ENCODE peak calls at places on chromosomes 13 and 19, in nine cellular contexts. One of them, this sample, is unnamed.

GRCh38 chr19:3981373-3981735 is 3.9 kb downstream of the EEF2 start:
- DNase-seq in PC-3: no peak
- DNase-seq in BE2C: no peak
- DNase-seq in heart left ventricle: no peak
- DNase-seq in left ventricle myocardium inferior: no peak
- DNase-seq in IMR-90: no peak
- DNase-seq in CD8-positive, alpha-beta T cell: no peak
- DNase-seq in upper lobe of right lung: no peak
- DNase-seq in suprapubic skin: no peak
- DNase-seq in this sample: no peak

GRCh38 chr13:20028953-20029352 is 70.4 kb downstream of the ZMYM2 start:
- DNase-seq in IMR-90: no peak
- DNase-seq in BE2C: no peak
- DNase-seq in left ventricle myocardium inferior: no peak
- DNase-seq in CD8-positive, alpha-beta T cell: no peak
- DNase-seq in PC-3: no peak
- DNase-seq in heart left ventricle: no peak
- DNase-seq in upper lobe of right lung: no peak
- DNase-seq in suprapubic skin: no peak
- DNase-seq in this sample: no peak

GRCh38 chr19:27744926-27745844 is 1467.8 kb downstream of the UQCRFS1 start:
- DNase-seq in heart left ventricle: peak; percentile 30
- DNase-seq in BE2C: no peak
- DNase-seq in left ventricle myocardium inferior: no peak
- DNase-seq in CD8-positive, alpha-beta T cell: no peak
- DNase-seq in IMR-90: no peak
- DNase-seq in PC-3: no peak
- DNase-seq in suprapubic skin: peak; percentile 37
- DNase-seq in upper lobe of right lung: no peak
- DNase-seq in this sample: no peak

GRCh38 chr13:78428646-78429045 is 174.7 kb downstream of the POU4F1 start:
- DNase-seq in BE2C: no peak
- DNase-seq in suprapubic skin: no peak
- DNase-seq in heart left ventricle: no peak
- DNase-seq in upper lobe of right lung: no peak
- DNase-seq in PC-3: no peak
- DNase-seq in CD8-positive, alpha-beta T cell: no peak
- DNase-seq in IMR-90: no peak
- DNase-seq in left ventricle myocardium inferior: no peak
- DNase-seq in this sample: no peak

GRCh38 chr19:21022996-21023395 is 2.5 kb downstream of the ZNF430 start:
- DNase-seq in CD8-positive, alpha-beta T cell: no peak
- DNase-seq in upper lobe of right lung: no peak
- DNase-seq in PC-3: peak; percentile 66
- DNase-seq in BE2C: no peak
- DNase-seq in heart left ventricle: no peak
- DNase-seq in suprapubic skin: no peak
- DNase-seq in left ventricle myocardium inferior: no peak
- DNase-seq in IMR-90: peak; percentile 66
- DNase-seq in this sample: no peak

GRCh38 chr13:20924758-20925394 is 22.3 kb upstream of the XPO4 start:
- DNase-seq in BE2C: peak; percentile 91
- DNase-seq in IMR-90: peak; percentile 84
- DNase-seq in left ventricle myocardium inferior: peak; percentile 60
- DNase-seq in heart left ventricle: peak; percentile 70
- DNase-seq in upper lobe of right lung: peak; percentile 79
- DNase-seq in CD8-positive, alpha-beta T cell: peak; percentile 59
- DNase-seq in suprapubic skin: peak; percentile 85
- DNase-seq in PC-3: peak; percentile 86
- DNase-seq in this sample: peak; percentile 60

GRCh38 chr19:50432658-50433057 is at the start of gene MYBPC2:
- DNase-seq in BE2C: no peak
- DNase-seq in CD8-positive, alpha-beta T cell: no peak
- DNase-seq in upper lobe of right lung: no peak
- DNase-seq in suprapubic skin: no peak
- DNase-seq in PC-3: no peak
- DNase-seq in left ventricle myocardium inferior: no peak
- DNase-seq in IMR-90: no peak
- DNase-seq in heart left ventricle: no peak
- DNase-seq in this sample: peak; percentile 34

GRCh38 chr19:4453232-4454179 is 4.1 kb downstream of the UBXN6 start:
- DNase-seq in left ventricle myocardium inferior: no peak
- DNase-seq in heart left ventricle: no peak
- DNase-seq in PC-3: no peak
- DNase-seq in upper lobe of right lung: no peak
- DNase-seq in IMR-90: no peak
- DNase-seq in CD8-positive, alpha-beta T cell: no peak
- DNase-seq in BE2C: no peak
- DNase-seq in suprapubic skin: no peak
- DNase-seq in this sample: no peak

GRCh38 chr19:5666921-5667610 is 13.2 kb downstream of the MICOS13 start:
- DNase-seq in heart left ventricle: no peak
- DNase-seq in upper lobe of right lung: no peak
- DNase-seq in CD8-positive, alpha-beta T cell: no peak
- DNase-seq in suprapubic skin: no peak
- DNase-seq in left ventricle myocardium inferior: no peak
- DNase-seq in IMR-90: no peak
- DNase-seq in BE2C: no peak
- DNase-seq in PC-3: no peak
- DNase-seq in this sample: peak; percentile 48

GRCh38 chr13:102742506-102742905 is 31.1 kb downstream of the TEX30 start:
- DNase-seq in left ventricle myocardium inferior: no peak
- DNase-seq in upper lobe of right lung: no peak
- DNase-seq in PC-3: no peak
- DNase-seq in heart left ventricle: no peak
- DNase-seq in IMR-90: no peak
- DNase-seq in suprapubic skin: no peak
- DNase-seq in CD8-positive, alpha-beta T cell: no peak
- DNase-seq in BE2C: no peak
- DNase-seq in this sample: no peak

GRCh38 chr13:34863360-34864135 is 78.5 kb upstream of the NBEA start:
- DNase-seq in IMR-90: peak; percentile 75
- DNase-seq in CD8-positive, alpha-beta T cell: no peak
- DNase-seq in left ventricle myocardium inferior: no peak
- DNase-seq in BE2C: no peak
- DNase-seq in suprapubic skin: no peak
- DNase-seq in heart left ventricle: no peak
- DNase-seq in upper lobe of right lung: no peak
- DNase-seq in PC-3: peak; percentile 88
- DNase-seq in this sample: no peak

GRCh38 chr19:28555317-28555716 is 657.6 kb downstream of the UQCRFS1 start:
- DNase-seq in heart left ventricle: no peak
- DNase-seq in PC-3: no peak
- DNase-seq in IMR-90: no peak
- DNase-seq in upper lobe of right lung: no peak
- DNase-seq in BE2C: no peak
- DNase-seq in left ventricle myocardium inferior: no peak
- DNase-seq in CD8-positive, alpha-beta T cell: no peak
- DNase-seq in suprapubic skin: no peak
- DNase-seq in this sample: no peak

GRCh38 chr13:108728370-108728769 is 99.0 kb downstream of the MYO16 start:
- DNase-seq in BE2C: peak; percentile 14
- DNase-seq in PC-3: peak; percentile 17
- DNase-seq in IMR-90: no peak
- DNase-seq in left ventricle myocardium inferior: no peak
- DNase-seq in heart left ventricle: no peak
- DNase-seq in suprapubic skin: no peak
- DNase-seq in CD8-positive, alpha-beta T cell: no peak
- DNase-seq in upper lobe of right lung: no peak
- DNase-seq in this sample: no peak

DNA sequence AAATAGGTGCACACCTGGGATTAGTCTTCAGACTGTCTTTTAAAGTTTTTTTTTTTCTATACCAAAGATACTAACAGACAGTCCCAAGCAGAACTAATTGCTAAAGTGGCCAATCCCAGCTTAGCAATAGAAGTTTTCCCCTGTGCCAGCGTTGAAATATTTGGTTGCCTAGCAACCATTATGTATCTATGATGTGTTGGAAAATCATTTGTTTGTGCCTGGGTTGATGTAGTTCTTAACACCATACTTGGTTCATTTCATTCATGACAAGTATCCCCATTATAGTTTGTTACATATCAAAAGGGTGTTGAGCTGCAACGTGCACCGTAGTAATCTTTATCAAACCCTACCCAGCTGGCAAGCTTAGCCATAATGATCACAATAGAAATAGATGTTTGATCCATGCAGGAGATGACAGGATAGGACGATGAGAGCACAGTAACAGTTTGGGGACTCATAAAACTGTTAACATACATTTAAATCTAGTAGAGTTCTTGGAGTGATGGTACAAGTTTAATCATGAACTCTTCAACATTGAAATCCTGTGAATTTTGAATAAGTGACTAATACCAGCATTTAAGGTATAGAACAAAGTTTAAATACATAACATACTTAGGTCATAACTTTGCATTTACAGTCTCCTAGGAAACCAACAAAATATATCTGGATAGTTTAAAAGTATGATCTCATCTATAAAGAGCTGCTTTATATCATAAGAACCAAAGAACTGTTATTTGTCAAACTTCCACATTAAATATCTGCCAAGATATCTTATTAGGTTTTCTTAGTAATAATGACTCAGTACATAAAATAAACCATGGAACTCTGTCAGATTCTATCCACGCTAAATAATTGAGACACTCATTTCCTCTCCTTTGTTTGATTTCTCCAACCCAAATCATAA is 73.4 kb downstream of the MBNL2 start:
- DNase-seq in PC-3: peak; percentile 92
- DNase-seq in IMR-90: peak; percentile 92
- DNase-seq in BE2C: no peak
- DNase-seq in heart left ventricle: no peak
- DNase-seq in left ventricle myocardium inferior: no peak
- DNase-seq in CD8-positive, alpha-beta T cell: no peak
- DNase-seq in suprapubic skin: no peak
- DNase-seq in upper lobe of right lung: no peak
- DNase-seq in this sample: no peak
- H3K4me1 ChIP-seq in PC-3: peaks cover 32% of the 10 kb centered on the region
- H3K4me1 ChIP-seq in IMR-90: peaks cover 18% of the 10 kb centered on the region
- H3K4me1 ChIP-seq in BE2C: peaks cover 33% of the 10 kb centered on the region
- H3K4me1 ChIP-seq in heart left ventricle: peaks cover 51% of the 10 kb centered on the region
- H3K4me1 ChIP-seq in left ventricle myocardium inferior: peaks cover 65% of the 10 kb centered on the region
- H3K4me1 ChIP-seq in CD8-positive, alpha-beta T cell: no peaks in the 10 kb centered on the region
- H3K4me1 ChIP-seq in suprapubic skin: peaks cover 34% of the 10 kb centered on the region
- H3K4me1 ChIP-seq in upper lobe of right lung: peaks cover 12% of the 10 kb centered on the region
- H3K4me1 ChIP-seq in this sample: peaks cover 9% of the 10 kb centered on the region

GRCh38 chr19:30570194-30570593 is 198.0 kb downstream of the ZNF536 start:
- DNase-seq in BE2C: no peak
- DNase-seq in suprapubic skin: no peak
- DNase-seq in heart left ventricle: no peak
- DNase-seq in left ventricle myocardium inferior: no peak
- DNase-seq in CD8-positive, alpha-beta T cell: no peak
- DNase-seq in PC-3: no peak
- DNase-seq in IMR-90: no peak
- DNase-seq in upper lobe of right lung: no peak
- DNase-seq in this sample: no peak
- H3K4me1 ChIP-seq in BE2C: peaks cover 24% of the 10 kb centered on the region
- H3K4me1 ChIP-seq in suprapubic skin: no peaks in the 10 kb centered on the region
- H3K4me1 ChIP-seq in heart left ventricle: no peaks in the 10 kb centered on the region
- H3K4me1 ChIP-seq in left ventricle myocardium inferior: no peaks in the 10 kb centered on the region
- H3K4me1 ChIP-seq in CD8-positive, alpha-beta T cell: no peaks in the 10 kb centered on the region
- H3K4me1 ChIP-seq in PC-3: no peaks in the 10 kb centered on the region
- H3K4me1 ChIP-seq in IMR-90: no peaks in the 10 kb centered on the region
- H3K4me1 ChIP-seq in upper lobe of right lung: no peaks in the 10 kb centered on the region
- H3K4me1 ChIP-seq in this sample: no peaks in the 10 kb centered on the region

GRCh38 chr19:35715355-35715809 is 2.4 kb upstream of the KMT2B start:
- DNase-seq in CD8-positive, alpha-beta T cell: no peak
- DNase-seq in PC-3: no peak
- DNase-seq in left ventricle myocardium inferior: no peak
- DNase-seq in BE2C: no peak
- DNase-seq in heart left ventricle: no peak
- DNase-seq in suprapubic skin: peak; percentile 70
- DNase-seq in upper lobe of right lung: no peak
- DNase-seq in IMR-90: no peak
- DNase-seq in this sample: no peak
- H3K4me1 ChIP-seq in CD8-positive, alpha-beta T cell: peaks cover 63% of the 10 kb centered on the region
- H3K4me1 ChIP-seq in PC-3: peaks cover 20% of the 10 kb centered on the region
- H3K4me1 ChIP-seq in left ventricle myocardium inferior: peaks cover 43% of the 10 kb centered on the region
- H3K4me1 ChIP-seq in BE2C: no peaks in the 10 kb centered on the region
- H3K4me1 ChIP-seq in heart left ventricle: peaks cover 27% of the 10 kb centered on the region
- H3K4me1 ChIP-seq in suprapubic skin: peaks cover 34% of the 10 kb centered on the region
- H3K4me1 ChIP-seq in upper lobe of right lung: peaks cover 24% of the 10 kb centered on the region
- H3K4me1 ChIP-seq in IMR-90: peaks cover 14% of the 10 kb centered on the region
- H3K4me1 ChIP-seq in this sample: peaks cover 6% of the 10 kb centered on the region

GRCh38 chr13:98503175-98504028 is 73.5 kb downstream of the STK24 start:
- DNase-seq in heart left ventricle: no peak
- DNase-seq in PC-3: no peak
- DNase-seq in upper lobe of right lung: peak; percentile 33
- DNase-seq in suprapubic skin: no peak
- DNase-seq in BE2C: no peak
- DNase-seq in left ventricle myocardium inferior: no peak
- DNase-seq in IMR-90: peak; percentile 38
- DNase-seq in CD8-positive, alpha-beta T cell: no peak
- DNase-seq in this sample: no peak

GRCh38 chr13:98506343-98507059 is 70.4 kb downstream of the STK24 start:
- DNase-seq in left ventricle myocardium inferior: no peak
- DNase-seq in BE2C: no peak
- DNase-seq in heart left ventricle: no peak
- DNase-seq in upper lobe of right lung: peak; percentile 54
- DNase-seq in PC-3: no peak
- DNase-seq in suprapubic skin: no peak
- DNase-seq in IMR-90: no peak
- DNase-seq in CD8-positive, alpha-beta T cell: no peak
- DNase-seq in this sample: no peak

GRCh38 chr13:98504371-98504963 is 72.4 kb downstream of the STK24 start:
- DNase-seq in heart left ventricle: no peak
- DNase-seq in PC-3: no peak
- DNase-seq in CD8-positive, alpha-beta T cell: no peak
- DNase-seq in left ventricle myocardium inferior: no peak
- DNase-seq in suprapubic skin: no peak
- DNase-seq in IMR-90: no peak
- DNase-seq in BE2C: no peak
- DNase-seq in upper lobe of right lung: peak; percentile 49
- DNase-seq in this sample: no peak

GRCh38 chr13:98500963-98501421 is 75.9 kb downstream of the STK24 start:
- DNase-seq in BE2C: no peak
- DNase-seq in CD8-positive, alpha-beta T cell: no peak
- DNase-seq in left ventricle myocardium inferior: no peak
- DNase-seq in upper lobe of right lung: no peak
- DNase-seq in suprapubic skin: no peak
- DNase-seq in PC-3: no peak
- DNase-seq in IMR-90: no peak
- DNase-seq in heart left ventricle: no peak
- DNase-seq in this sample: no peak

GRCh38 chr13:98504029-98504351 is 72.9 kb downstream of the STK24 start:
- DNase-seq in IMR-90: no peak
- DNase-seq in PC-3: no peak
- DNase-seq in left ventricle myocardium inferior: no peak
- DNase-seq in heart left ventricle: no peak
- DNase-seq in CD8-positive, alpha-beta T cell: no peak
- DNase-seq in upper lobe of right lung: no peak
- DNase-seq in BE2C: no peak
- DNase-seq in suprapubic skin: no peak
- DNase-seq in this sample: no peak
- H3K4me1 ChIP-seq in IMR-90: peaks cover 35% of the 10 kb centered on the region
- H3K4me1 ChIP-seq in PC-3: peaks cover 20% of the 10 kb centered on the region
- H3K4me1 ChIP-seq in left ventricle myocardium inferior: peaks cover 90% of the 10 kb centered on the region
- H3K4me1 ChIP-seq in heart left ventricle: peaks cover 78% of the 10 kb centered on the region
- H3K4me1 ChIP-seq in CD8-positive, alpha-beta T cell: peaks cover 26% of the 10 kb centered on the region
- H3K4me1 ChIP-seq in upper lobe of right lung: peaks cover 60% of the 10 kb centered on the region
- H3K4me1 ChIP-seq in BE2C: peaks cover 43% of the 10 kb centered on the region
- H3K4me1 ChIP-seq in suprapubic skin: peaks cover 96% of the 10 kb centered on the region
- H3K4me1 ChIP-seq in this sample: peaks cover 33% of the 10 kb centered on the region

This sample was measured in pancreas.